ENCODE peak calls at places on chromosomes 2 and 18, in nine cellular contexts. A is endothelial cell, H is type B pancreatic cell, J is lower leg skin, G is MM.1S, K is hepatocyte, E is IMR-90, N is progenitor cell of endocrine pancreas, T is NB4. W is an unnamed sample.

GRCh38 chr2:127208313-127208712 is 11.8 kb downstream of the CYP27C1 start:
- DNase-seq in A (no peak), H (peak), J (peak), G (no peak), K (peak), E (peak), N (no peak), T (no peak), W (no peak)

GRCh38 chr2:25597881-25598280 is 75.5 kb downstream of the DTNB start:
- DNase-seq in A (no peak), H (no peak), J (no peak), G (peak), K (no peak), E (no peak), N (no peak), T (no peak), W (no peak)

GRCh38 chr2:136919682-136920081 is 154.3 kb downstream of the THSD7B start:
- DNase-seq in A (no peak), H (no peak), J (no peak), G (no peak), K (no peak), E (no peak), N (no peak), T (no peak), W (no peak)

GRCh38 chr2:3728104-3729054 is 25.0 kb downstream of the DCDC2C start:
- DNase-seq in A (peak), H (no peak), J (peak), G (no peak), K (peak), E (peak), N (no peak), T (peak), W (no peak)

GRCh38 chr2:241680827-241681599 is 5.6 kb downstream of the DTYMK start:
- DNase-seq in A (no peak), H (no peak), J (no peak), G (no peak), K (peak), E (peak), N (no peak), T (peak), W (no peak)

GRCh38 chr18:21820035-21820810 is 79.6 kb downstream of the MIB1 start:
- DNase-seq in A (no peak), H (no peak), J (no peak), G (no peak), K (peak), E (peak), N (no peak), T (peak), W (no peak)

GRCh38 chr2:25903216-25903776 is 25.0 kb upstream of the ASXL2 start:
- DNase-seq in A (no peak), H (no peak), J (no peak), G (no peak), K (no peak), E (no peak), N (no peak), T (no peak), W (no peak)

GRCh38 chr2:96538487-96539214 is 2.1 kb downstream of the ARID5A start:
- DNase-seq in A (peak), H (peak), J (peak), G (peak), K (peak), E (no peak), N (no peak), T (peak), W (no peak)

GRCh38 chr18:32576296-32576916 is 105.7 kb upstream of the GAREM1 start:
- DNase-seq in A (peak), H (no peak), J (no peak), G (no peak), K (peak), E (peak), N (no peak), T (peak), W (no peak)

GRCh38 chr2:208501217-208501616 is 94.6 kb downstream of the PTH2R start:
- DNase-seq in A (no peak), H (no peak), J (no peak), G (no peak), K (peak), E (no peak), N (no peak), T (no peak), W (no peak)

GRCh38 chr18:14961991-14962390 is 214.0 kb downstream of the ANKRD30B start:
- DNase-seq in A (no peak), H (no peak), J (peak), G (no peak), K (no peak), E (no peak), N (no peak), T (no peak), W (no peak)

GRCh38 chr2:12417811-12418210 is 298.9 kb upstream of the TRIB2 start:
- DNase-seq in A (no peak), H (no peak), J (no peak), G (no peak), K (no peak), E (no peak), N (no peak), T (no peak), W (no peak)

GRCh38 chr18:22674300-22674699 is 256.6 kb upstream of the CTAGE1 start:
- DNase-seq in A (no peak), H (no peak), J (no peak), G (no peak), K (peak), E (peak), N (no peak), T (peak), W (no peak)

GRCh38 chr18:39622431-39622830 is 2056.8 kb upstream of the CELF4 start:
- DNase-seq in A (no peak), H (no peak), J (no peak), G (no peak), K (no peak), E (no peak), N (no peak), T (no peak), W (no peak)

GRCh38 chr2:178845565-178846457 is 38.6 kb upstream of the TTN start:
- DNase-seq in A (no peak), H (no peak), J (no peak), G (no peak), K (no peak), E (peak), N (no peak), T (no peak), W (no peak)

GRCh38 chr2:58063641-58064040 is 17.0 kb downstream of the VRK2 start:
- DNase-seq in A (no peak), H (no peak), J (no peak), G (no peak), K (no peak), E (peak), N (no peak), T (no peak), W (no peak)

GRCh38 chr2:197423307-197423706 is 11.5 kb downstream of the SF3B1 start:
- DNase-seq in A (no peak), H (no peak), J (no peak), G (no peak), K (no peak), E (no peak), N (no peak), T (no peak), W (no peak)

GRCh38 chr2:157625311-157625710 is 3.4 kb downstream of the ACVR1C start:
- DNase-seq in A (no peak), H (no peak), J (no peak), G (peak), K (no peak), E (no peak), N (no peak), T (no peak), W (no peak)

GRCh38 chr2:25310965-25311865 is 30.5 kb downstream of the DNMT3A start:
- DNase-seq in A (no peak), H (no peak), J (no peak), G (no peak), K (no peak), E (no peak), N (no peak), T (no peak), W (no peak)

GRCh38 chr18:45793295-45793965 is 32.0 kb upstream of the SIGLEC15 start:
- DNase-seq in A (no peak), H (no peak), J (no peak), G (no peak), K (no peak), E (peak), N (no peak), T (peak), W (no peak)

GRCh38 chr2:30662268-30663131 is 144.7 kb downstream of the CAPN13 start:
- DNase-seq in A (no peak), H (no peak), J (peak), G (no peak), K (peak), E (peak), N (no peak), T (peak), W (no peak)

GRCh38 chr2:239292956-239293355 is 107.9 kb downstream of the HDAC4 start:
- DNase-seq in A (no peak), H (no peak), J (no peak), G (no peak), K (no peak), E (no peak), N (no peak), T (no peak), W (no peak)

GRCh38 chr2:212520340-212520739 is 18.3 kb downstream of the ERBB4 start:
- DNase-seq in A (no peak), H (no peak), J (no peak), G (peak), K (no peak), E (no peak), N (no peak), T (no peak), W (no peak)

GRCh38 chr2:186589733-186590537 is at the start of gene ITGAV:
- DNase-seq in A (peak), H (peak), J (peak), G (peak), K (peak), E (peak), N (peak), T (peak), W (peak)
- TF ChIP-seq CTCF in A (no peak), H (peak), J (peak), G (no peak), K (no peak), E (no peak), N (no peak), T (no peak), W (no peak)

GRCh38 chr2:113080134-113080533 is 12.4 kb downstream of the IL1F10 start:
- DNase-seq in A (peak), H (no peak), J (peak), G (peak), K (peak), E (no peak), N (peak), T (peak), W (no peak)
- TF ChIP-seq CTCF in A (peak), H (peak), J (no peak), G (peak), K (peak), E (peak), N (peak), T (peak), W (no peak)

DNA sequence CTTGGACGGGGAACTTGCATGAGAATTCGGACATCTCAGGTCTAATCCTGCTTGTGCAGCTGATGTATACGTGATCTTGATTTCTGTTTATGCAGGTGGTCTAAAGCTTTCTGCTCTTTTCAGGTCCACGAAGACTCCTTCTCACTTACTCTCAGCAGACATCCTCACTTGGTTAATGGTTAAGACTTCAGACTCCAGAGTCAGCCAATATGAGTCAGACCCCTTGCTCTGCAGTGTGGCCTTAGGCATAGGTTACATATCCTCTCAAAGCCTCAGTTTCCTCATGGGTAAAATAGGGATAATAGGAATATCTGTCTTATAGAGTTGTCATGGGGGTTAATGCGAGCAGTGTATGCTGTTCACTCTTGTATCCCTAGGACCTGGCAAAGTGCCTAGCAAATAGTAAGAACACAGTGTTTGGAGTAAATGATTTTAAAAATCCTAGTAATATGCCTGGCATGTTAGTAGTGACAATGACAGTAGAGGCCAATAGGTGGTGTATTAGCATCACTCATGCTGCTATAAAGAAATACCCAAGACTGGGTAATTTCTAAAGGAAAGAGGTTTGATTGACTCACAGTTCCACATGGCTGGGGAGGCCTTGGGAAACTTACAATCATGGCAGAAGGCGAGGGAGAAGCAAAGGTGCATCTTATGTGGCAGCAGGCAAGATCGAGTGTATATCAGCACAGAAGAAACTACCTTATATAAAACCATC is 42.3 kb downstream of the XRCC5 start:
- DNase-seq in A (no peak), H (no peak), J (no peak), G (no peak), K (no peak), E (peak), N (no peak), T (no peak), W (no peak)
- TF ChIP-seq CTCF in A (no peak), H (peak), J (no peak), G (no peak), K (peak), E (peak), N (no peak), T (no peak), W (no peak)

GRCh38 chr2:168255103-168255502 is 7.7 kb upstream of the STK39 start:
- DNase-seq in A (no peak), H (no peak), J (no peak), G (no peak), K (no peak), E (no peak), N (no peak), T (no peak), W (no peak)

GRCh38 chr2:168253379-168253778 is 6.0 kb upstream of the STK39 start:
- DNase-seq in A (no peak), H (no peak), J (no peak), G (no peak), K (no peak), E (no peak), N (no peak), T (peak), W (no peak)

GRCh38 chr2:168256448-168256847 is 9.1 kb upstream of the STK39 start:
- DNase-seq in A (no peak), H (no peak), J (no peak), G (no peak), K (no peak), E (no peak), N (no peak), T (no peak), W (no peak)

GRCh38 chr2:168255866-168256265 is 8.5 kb upstream of the STK39 start:
- DNase-seq in A (no peak), H (no peak), J (no peak), G (no peak), K (no peak), E (no peak), N (no peak), T (no peak), W (no peak)

GRCh38 chr2:168254158-168254935 is 7.0 kb upstream of the STK39 start:
- DNase-seq in A (no peak), H (no peak), J (no peak), G (no peak), K (no peak), E (peak), N (no peak), T (no peak), W (no peak)
- TF ChIP-seq CTCF in A (no peak), H (no peak), J (no peak), G (no peak), K (no peak), E (peak), N (no peak), T (no peak), W (no peak)

GRCh38 chr2:199480966-199481365 is 23.2 kb upstream of the SATB2 start:
- DNase-seq in A (no peak), H (no peak), J (no peak), G (no peak), K (no peak), E (no peak), N (no peak), T (no peak), W (no peak)
- TF ChIP-seq CTCF in A (no peak), H (no peak), J (no peak), G (no peak), K (no peak), E (no peak), N (no peak), T (no peak), W (no peak)

DNA sequence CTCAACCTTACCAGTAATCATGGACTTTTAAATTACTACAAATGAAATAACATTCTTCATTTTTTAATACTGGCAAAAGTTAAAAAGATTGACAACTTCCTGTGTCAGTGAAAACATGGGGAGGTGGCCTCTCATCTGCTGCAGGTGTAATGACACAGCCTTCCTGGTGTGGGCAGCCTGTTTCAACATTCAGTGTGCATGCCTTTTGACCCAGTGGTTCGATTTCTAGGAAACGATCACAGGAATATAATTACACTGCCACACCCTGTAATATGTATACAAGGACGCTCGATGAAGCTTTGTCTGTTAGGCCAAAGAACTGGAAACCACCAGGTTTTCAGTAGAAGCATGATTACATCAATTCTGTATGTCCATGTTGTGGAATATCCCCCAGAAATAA is 68.7 kb downstream of the MTHFD2 start:
- DNase-seq in A (no peak), H (no peak), J (no peak), G (peak), K (peak), E (no peak), N (no peak), T (peak), W (no peak)
- TF ChIP-seq CTCF in A (no peak), H (peak), J (no peak), G (peak), K (peak), E (no peak), N (peak), T (peak), W (no peak)

GRCh38 chr2:46802665-46803550 is 112.7 kb downstream of the MCFD2 start:
- DNase-seq in A (no peak), H (peak), J (peak), G (no peak), K (no peak), E (no peak), N (no peak), T (no peak), W (no peak)
- TF ChIP-seq CTCF in A (no peak), H (no peak), J (no peak), G (no peak), K (no peak), E (peak), N (no peak), T (no peak), W (no peak)

W was measured in omental fat pad.